ENCODE peak calls at places on chromosomes 13 and 19, in six cellular contexts. B is A549, C is K562, M is GM12878, D is endothelial cell of umbilical vein, E is HepG2. Q is an unnamed sample.

GRCh38 chr13:83995930-83996329 is 113.7 kb upstream of the SLITRK1 start:
- DNase-seq in B (no peak), C (no peak), M (no peak), D (no peak), E (no peak), Q (no peak)

GRCh38 chr19:58182577-58182988 is 278 bp upstream of the ZNF274 start:
- DNase-seq in B (no peak), C (peak), M (no peak), D (no peak), E (no peak), Q (peak)

GRCh38 chr19:45693168-45693788 is 812 bp downstream of the QPCTL start:
- DNase-seq in B (peak), C (peak), M (no peak), D (peak), E (peak), Q (peak)

GRCh38 chr19:8607386-8607785 is 3.1 kb downstream of the ADAMTS10 start:
- DNase-seq in B (no peak), C (no peak), M (no peak), D (no peak), E (no peak), Q (no peak)

GRCh38 chr19:53165691-53166091 is 6.8 kb upstream of the ZNF347 start:
- DNase-seq in B (no peak), C (no peak), M (no peak), D (no peak), E (no peak), Q (no peak)

GRCh38 chr19:6276447-6276846 is 3.3 kb downstream of the MLLT1 start:
- DNase-seq in B (no peak), C (peak), M (no peak), D (peak), E (no peak), Q (no peak)

GRCh38 chr19:812819-813358 is 8.9 kb downstream of the PLPPR3 start:
- DNase-seq in B (no peak), C (peak), M (no peak), D (no peak), E (no peak), Q (no peak)

GRCh38 chr13:33411312-33411711 is 125.8 kb upstream of the STARD13 start:
- DNase-seq in B (no peak), C (no peak), M (no peak), D (peak), E (no peak), Q (no peak)

GRCh38 chr19:16627194-16627927 is 643 bp downstream of the MED26 start:
- DNase-seq in B (no peak), C (no peak), M (no peak), D (peak), E (peak), Q (peak)

GRCh38 chr19:33460221-33460908 is 61.2 kb downstream of the PEPD start:
- DNase-seq in B (no peak), C (no peak), M (no peak), D (no peak), E (no peak), Q (no peak)

GRCh38 chr19:4676955-4677731 is 7.0 kb upstream of the MYDGF start:
- DNase-seq in B (peak), C (peak), M (no peak), D (peak), E (peak), Q (peak)

GRCh38 chr19:3987619-3988371 is 2.5 kb upstream of the EEF2 start:
- DNase-seq in B (peak), C (peak), M (peak), D (peak), E (peak), Q (peak)

GRCh38 chr13:66400292-66400691 is 829.8 kb downstream of the PCDH9 start:
- DNase-seq in B (no peak), C (no peak), M (no peak), D (no peak), E (no peak), Q (no peak)

GRCh38 chr19:6021878-6022569 is 44.1 kb upstream of the RANBP3 start:
- DNase-seq in B (peak), C (peak), M (peak), D (peak), E (peak), Q (peak)

GRCh38 chr13:84137292-84137691 is 255.0 kb upstream of the SLITRK1 start:
- DNase-seq in B (no peak), C (no peak), M (peak), D (no peak), E (no peak), Q (peak)

GRCh38 chr19:18194554-18195238 is 1.7 kb downstream of the MPV17L2 start:
- DNase-seq in B (no peak), C (peak), M (no peak), D (peak), E (no peak), Q (no peak)

GRCh38 chr13:26247011-26247410 is 6.9 kb upstream of the CDK8 start:
- DNase-seq in B (no peak), C (no peak), M (no peak), D (no peak), E (no peak), Q (no peak)

GRCh38 chr13:94346261-94347019 is 133.0 kb downstream of the DCT start:
- DNase-seq in B (no peak), C (no peak), M (no peak), D (no peak), E (no peak), Q (no peak)

GRCh38 chr13:40254394-40254793 is 412.0 kb downstream of the FOXO1 start:
- DNase-seq in B (peak), C (no peak), M (no peak), D (no peak), E (no peak), Q (no peak)

GRCh38 chr19:17406039-17406886 is 833 bp upstream of the BST2 start:
- DNase-seq in B (no peak), C (peak), M (no peak), D (peak), E (no peak), Q (peak)

GRCh38 chr19:18833849-18834643 is 2.3 kb downstream of the UPF1 start:
- DNase-seq in B (no peak), C (peak), M (no peak), D (peak), E (peak), Q (no peak)

GRCh38 chr19:38538386-38538785 is 79.4 kb downstream of the MAP4K1 start:
- DNase-seq in B (no peak), C (no peak), M (no peak), D (no peak), E (no peak), Q (no peak)

GRCh38 chr13:40798380-40798779 is 9.0 kb downstream of the SLC25A15 start:
- DNase-seq in B (no peak), C (no peak), M (no peak), D (no peak), E (no peak), Q (peak)

DNA sequence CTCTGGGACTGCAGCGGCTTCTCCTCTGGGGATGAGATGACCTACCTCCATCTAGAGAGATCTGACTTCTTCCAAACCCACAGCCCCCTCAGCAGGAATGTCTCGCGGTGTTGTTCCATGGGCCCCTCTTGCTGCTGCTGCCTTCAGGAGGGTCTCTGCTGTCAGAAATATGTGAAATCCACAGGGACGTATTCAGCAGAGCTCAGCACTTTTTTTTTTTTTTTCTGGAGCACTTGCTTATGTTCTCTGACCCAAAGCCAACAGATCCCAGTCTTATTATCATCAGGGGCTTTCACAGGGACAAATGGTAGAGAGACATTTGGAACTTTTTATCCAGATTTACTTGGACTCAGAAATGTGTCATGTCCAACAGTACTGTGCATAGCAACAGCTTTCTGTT is 332.5 kb downstream of the ZNF536 start:
- DNase-seq in B (no peak), C (no peak), M (no peak), D (no peak), E (no peak), Q (no peak)
- H3K4me3 ChIP-seq in B (no peak), C (no peak), M (no peak), D (no peak), E (no peak), Q (no peak)

DNA sequence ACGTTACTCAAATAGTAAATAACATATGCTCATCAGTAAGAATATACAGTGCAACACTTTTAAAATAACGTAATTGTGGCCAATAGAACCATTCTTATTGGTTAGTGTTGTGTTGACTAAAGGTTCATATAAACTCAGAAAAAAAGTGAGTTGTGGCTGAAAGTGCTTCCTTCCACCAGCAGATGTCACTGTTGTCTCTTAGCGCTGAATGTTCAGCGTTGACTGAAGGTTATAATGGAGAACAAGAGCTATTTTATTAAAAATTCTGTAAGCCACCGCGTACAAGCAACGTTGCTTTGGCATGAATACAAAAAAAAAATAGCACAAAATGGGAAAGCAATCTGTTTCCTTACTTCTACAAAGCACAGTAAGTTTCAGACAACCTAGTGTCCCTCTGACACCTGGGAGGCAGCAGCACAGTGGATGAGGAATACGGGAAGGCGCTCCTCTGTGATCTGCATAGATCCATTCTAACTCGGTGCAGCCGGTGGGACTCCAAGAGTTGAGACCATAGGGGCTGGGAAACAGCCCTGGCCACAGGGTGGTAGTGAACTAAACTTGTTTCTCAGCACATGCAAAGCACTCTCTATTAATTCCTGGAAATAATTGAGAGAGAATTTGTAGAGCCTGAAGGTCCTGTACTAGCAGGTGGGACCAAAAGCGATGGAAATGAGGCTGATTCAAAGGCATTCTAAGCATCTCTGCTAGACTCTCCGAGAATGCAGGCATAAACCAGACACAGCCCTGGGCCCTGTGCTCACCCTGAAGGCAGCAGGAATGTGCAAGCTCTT is 23.9 kb upstream of the OXGR1 start:
- DNase-seq in B (peak), C (peak), M (no peak), D (peak), E (peak), Q (peak)
- TF ChIP-seq MYC in B (no peak), C (no peak), M (no peak), D (no peak), E (no peak), Q (no peak)

GRCh38 chr13:99230991-99231390 is 27.2 kb downstream of the GPR18 start:
- DNase-seq in B (no peak), C (no peak), M (no peak), D (no peak), E (no peak), Q (no peak)
- H3K4me3 ChIP-seq in B (no peak), C (no peak), M (no peak), D (no peak), E (no peak), Q (no peak)

GRCh38 chr19:42032428-42032827 is 37.6 kb downstream of the GRIK5 start:
- DNase-seq in B (no peak), C (no peak), M (no peak), D (no peak), E (no peak), Q (no peak)
- TF ChIP-seq MYC in B (no peak), C (no peak), M (no peak), D (no peak), E (no peak), Q (no peak)

GRCh38 chr19:29663861-29664752 is 1.2 kb upstream of the PLEKHF1 start:
- DNase-seq in B (no peak), C (no peak), M (no peak), D (no peak), E (no peak), Q (no peak)
- H3K4me3 ChIP-seq in B (no peak), C (peak), M (peak), D (no peak), E (no peak), Q (peak)

GRCh38 chr19:55646889-55647731 is 902 bp upstream of the CCDC106 start:
- DNase-seq in B (no peak), C (no peak), M (no peak), D (no peak), E (no peak), Q (no peak)
- TF ChIP-seq MYC in B (no peak), C (no peak), M (no peak), D (no peak), E (no peak), Q (no peak)

DNA sequence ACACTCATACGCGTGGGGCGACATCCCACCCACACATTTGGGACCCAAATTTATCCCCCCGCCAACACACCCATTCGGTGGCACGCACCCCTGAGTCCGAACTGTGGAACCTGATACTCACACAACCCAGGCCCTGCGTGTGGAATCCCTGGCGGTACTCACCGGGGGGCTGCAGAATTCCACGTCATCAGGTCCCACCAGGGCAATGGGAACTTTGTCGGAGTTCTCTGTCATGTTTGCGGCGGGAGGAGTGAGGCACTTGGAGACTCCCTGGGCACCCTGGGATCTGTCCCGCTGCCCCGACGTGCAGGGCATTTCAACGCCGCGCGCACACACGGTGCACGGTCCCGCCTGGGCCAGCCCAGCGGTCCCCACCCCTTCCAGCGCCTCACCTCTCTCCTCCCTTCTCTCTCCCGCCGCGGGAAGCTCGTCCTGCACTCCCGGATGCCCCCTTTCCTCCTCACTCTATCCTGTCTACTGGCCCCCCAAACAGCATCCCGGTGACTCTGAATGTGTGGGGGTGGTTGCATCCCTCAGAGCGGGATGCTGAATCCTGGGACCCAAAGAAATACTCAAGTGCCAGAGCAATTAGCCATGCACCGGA is at the start of gene CNMD:
- DNase-seq in B (no peak), C (no peak), M (no peak), D (no peak), E (no peak), Q (no peak)
- H3K4me3 ChIP-seq in B (no peak), C (peak), M (no peak), D (peak), E (peak), Q (no peak)